ENCODE peak calls at places on chromosomes 4 and X, in eight cellular contexts. One of them, this sample, is unnamed.

GRCh38 chrX:18793601-18794089 is 86.2 kb downstream of the PPEF1 start:
- DNase-seq in mammary epithelial cell: no peak
- DNase-seq in amniotic stem cell: no peak
- DNase-seq in mucosa of descending colon: no peak
- DNase-seq in NCI-H1092: no peak
- DNase-seq in NCI-H1105: no peak
- DNase-seq in Caki2: no peak
- DNase-seq in amygdala: no peak
- DNase-seq in this sample: peak

GRCh38 chr4:45741897-45742296 is 382.0 kb downstream of the GABRG1 start:
- DNase-seq in NCI-H1105: no peak
- DNase-seq in amygdala: no peak
- DNase-seq in mammary epithelial cell: peak
- DNase-seq in mucosa of descending colon: no peak
- DNase-seq in Caki2: no peak
- DNase-seq in amniotic stem cell: no peak
- DNase-seq in NCI-H1092: no peak
- DNase-seq in this sample: no peak

GRCh38 chr4:41436365-41437263 is 101.3 kb upstream of the LIMCH1 start:
- DNase-seq in NCI-H1105: no peak
- DNase-seq in amygdala: no peak
- DNase-seq in Caki2: no peak
- DNase-seq in NCI-H1092: no peak
- DNase-seq in mammary epithelial cell: no peak
- DNase-seq in amniotic stem cell: no peak
- DNase-seq in mucosa of descending colon: no peak
- DNase-seq in this sample: no peak

GRCh38 chrX:71100581-71101505 is 5.2 kb downstream of the FOXO4 start:
- DNase-seq in amniotic stem cell: no peak
- DNase-seq in Caki2: no peak
- DNase-seq in NCI-H1092: no peak
- DNase-seq in mammary epithelial cell: no peak
- DNase-seq in mucosa of descending colon: no peak
- DNase-seq in amygdala: no peak
- DNase-seq in NCI-H1105: no peak
- DNase-seq in this sample: no peak

GRCh38 chr4:151801547-151802516 is 41.0 kb upstream of the GATB start:
- DNase-seq in mammary epithelial cell: no peak
- DNase-seq in amygdala: no peak
- DNase-seq in NCI-H1105: no peak
- DNase-seq in mucosa of descending colon: peak
- DNase-seq in amniotic stem cell: no peak
- DNase-seq in NCI-H1092: no peak
- DNase-seq in Caki2: peak
- DNase-seq in this sample: no peak

GRCh38 chr4:11439836-11440235 is 11.1 kb upstream of the HS3ST1 start:
- DNase-seq in amniotic stem cell: no peak
- DNase-seq in NCI-H1105: no peak
- DNase-seq in amygdala: no peak
- DNase-seq in NCI-H1092: no peak
- DNase-seq in mucosa of descending colon: no peak
- DNase-seq in mammary epithelial cell: no peak
- DNase-seq in Caki2: no peak
- DNase-seq in this sample: no peak

GRCh38 chrX:40644175-40644574 is 3.2 kb downstream of the CXorf38 start:
- DNase-seq in mucosa of descending colon: no peak
- DNase-seq in NCI-H1092: no peak
- DNase-seq in mammary epithelial cell: no peak
- DNase-seq in amygdala: no peak
- DNase-seq in amniotic stem cell: no peak
- DNase-seq in Caki2: peak
- DNase-seq in NCI-H1105: no peak
- DNase-seq in this sample: no peak

GRCh38 chrX:44002569-44002968 is 29.4 kb upstream of the NDP start:
- DNase-seq in NCI-H1105: no peak
- DNase-seq in mammary epithelial cell: no peak
- DNase-seq in amygdala: no peak
- DNase-seq in NCI-H1092: no peak
- DNase-seq in Caki2: no peak
- DNase-seq in mucosa of descending colon: no peak
- DNase-seq in amniotic stem cell: no peak
- DNase-seq in this sample: no peak

GRCh38 chrX:74925210-74926088 is at the start of gene NEXMIF:
- DNase-seq in amygdala: peak
- DNase-seq in mucosa of descending colon: peak
- DNase-seq in NCI-H1092: peak
- DNase-seq in amniotic stem cell: no peak
- DNase-seq in Caki2: no peak
- DNase-seq in NCI-H1105: peak
- DNase-seq in mammary epithelial cell: no peak
- DNase-seq in this sample: peak

GRCh38 chr4:42501624-42502401 is 104.5 kb downstream of the SHISA3 start:
- DNase-seq in mucosa of descending colon: no peak
- DNase-seq in amniotic stem cell: no peak
- DNase-seq in NCI-H1092: no peak
- DNase-seq in Caki2: peak
- DNase-seq in mammary epithelial cell: no peak
- DNase-seq in amygdala: no peak
- DNase-seq in NCI-H1105: no peak
- DNase-seq in this sample: no peak

GRCh38 chr4:80173387-80173786 is 23.9 kb upstream of the PRDM8 start:
- DNase-seq in mucosa of descending colon: no peak
- DNase-seq in NCI-H1105: no peak
- DNase-seq in Caki2: no peak
- DNase-seq in amniotic stem cell: no peak
- DNase-seq in amygdala: no peak
- DNase-seq in NCI-H1092: no peak
- DNase-seq in mammary epithelial cell: peak
- DNase-seq in this sample: peak

GRCh38 chr4:183438458-183439113 is 5.8 kb upstream of the CDKN2AIP start:
- DNase-seq in amygdala: no peak
- DNase-seq in amniotic stem cell: no peak
- DNase-seq in mucosa of descending colon: no peak
- DNase-seq in mammary epithelial cell: peak
- DNase-seq in Caki2: peak
- DNase-seq in NCI-H1105: no peak
- DNase-seq in NCI-H1092: no peak
- DNase-seq in this sample: no peak

GRCh38 chr4:23819041-23819511 is 70.8 kb downstream of the PPARGC1A start:
- DNase-seq in Caki2: peak
- DNase-seq in NCI-H1092: no peak
- DNase-seq in amniotic stem cell: no peak
- DNase-seq in amygdala: no peak
- DNase-seq in mucosa of descending colon: no peak
- DNase-seq in NCI-H1105: no peak
- DNase-seq in mammary epithelial cell: no peak
- DNase-seq in this sample: peak

GRCh38 chr4:138235419-138235952 is 6.7 kb downstream of the SLC7A11 start:
- DNase-seq in amniotic stem cell: peak
- DNase-seq in Caki2: peak
- DNase-seq in NCI-H1092: no peak
- DNase-seq in amygdala: no peak
- DNase-seq in NCI-H1105: no peak
- DNase-seq in mucosa of descending colon: no peak
- DNase-seq in mammary epithelial cell: peak
- DNase-seq in this sample: no peak

GRCh38 chr4:76206222-76206942 is 7.2 kb downstream of the SCARB2 start:
- DNase-seq in NCI-H1092: no peak
- DNase-seq in amygdala: no peak
- DNase-seq in mammary epithelial cell: no peak
- DNase-seq in amniotic stem cell: peak
- DNase-seq in NCI-H1105: no peak
- DNase-seq in mucosa of descending colon: no peak
- DNase-seq in Caki2: no peak
- DNase-seq in this sample: no peak

GRCh38 chr4:140256941-140257340 is 103.0 kb upstream of the MAML3 start:
- DNase-seq in mucosa of descending colon: no peak
- DNase-seq in amniotic stem cell: no peak
- DNase-seq in NCI-H1092: no peak
- DNase-seq in amygdala: no peak
- DNase-seq in mammary epithelial cell: no peak
- DNase-seq in Caki2: peak
- DNase-seq in NCI-H1105: no peak
- DNase-seq in this sample: no peak

GRCh38 chr4:165580379-165580905 is 201.6 kb downstream of the CPE start:
- DNase-seq in NCI-H1092: no peak
- DNase-seq in NCI-H1105: no peak
- DNase-seq in mammary epithelial cell: peak
- DNase-seq in mucosa of descending colon: no peak
- DNase-seq in Caki2: peak
- DNase-seq in amygdala: no peak
- DNase-seq in amniotic stem cell: no peak
- DNase-seq in this sample: peak

GRCh38 chr4:156977435-156978160 is 6.0 kb upstream of the PDGFC start:
- DNase-seq in amniotic stem cell: no peak
- DNase-seq in NCI-H1105: no peak
- DNase-seq in NCI-H1092: no peak
- DNase-seq in mammary epithelial cell: peak
- DNase-seq in Caki2: no peak
- DNase-seq in amygdala: no peak
- DNase-seq in mucosa of descending colon: no peak
- DNase-seq in this sample: peak

GRCh38 chr4:55033296-55033695 is 92.1 kb downstream of the KDR start:
- DNase-seq in Caki2: no peak
- DNase-seq in NCI-H1105: no peak
- DNase-seq in mucosa of descending colon: no peak
- DNase-seq in mammary epithelial cell: no peak
- DNase-seq in NCI-H1092: no peak
- DNase-seq in amniotic stem cell: no peak
- DNase-seq in amygdala: no peak
- DNase-seq in this sample: no peak

GRCh38 chr4:100348472-100348871 is 158.2 kb upstream of the DDIT4L start:
- DNase-seq in amniotic stem cell: peak
- DNase-seq in NCI-H1105: no peak
- DNase-seq in NCI-H1092: no peak
- DNase-seq in mammary epithelial cell: peak
- DNase-seq in Caki2: peak
- DNase-seq in mucosa of descending colon: no peak
- DNase-seq in amygdala: no peak
- DNase-seq in this sample: no peak

GRCh38 chr4:188242041-188242440 is 102.8 kb downstream of the TRIML1 start:
- DNase-seq in amygdala: no peak
- DNase-seq in Caki2: no peak
- DNase-seq in mammary epithelial cell: no peak
- DNase-seq in NCI-H1092: no peak
- DNase-seq in NCI-H1105: no peak
- DNase-seq in amniotic stem cell: no peak
- DNase-seq in mucosa of descending colon: no peak
- DNase-seq in this sample: no peak

GRCh38 chrX:13340182-13340791 is 20.4 kb upstream of the ATXN3L start:
- DNase-seq in NCI-H1105: no peak
- DNase-seq in NCI-H1092: no peak
- DNase-seq in mucosa of descending colon: no peak
- DNase-seq in Caki2: no peak
- DNase-seq in amygdala: no peak
- DNase-seq in mammary epithelial cell: peak
- DNase-seq in amniotic stem cell: no peak
- DNase-seq in this sample: no peak

GRCh38 chr4:157574606-157575005 is 354.1 kb downstream of the GRIA2 start:
- DNase-seq in NCI-H1092: no peak
- DNase-seq in amygdala: no peak
- DNase-seq in Caki2: no peak
- DNase-seq in mammary epithelial cell: no peak
- DNase-seq in amniotic stem cell: no peak
- DNase-seq in NCI-H1105: no peak
- DNase-seq in mucosa of descending colon: no peak
- DNase-seq in this sample: no peak

GRCh38 chr4:132384709-132385108 is 764.4 kb upstream of the PCDH10 start:
- DNase-seq in NCI-H1092: no peak
- DNase-seq in mammary epithelial cell: peak
- DNase-seq in NCI-H1105: no peak
- DNase-seq in amniotic stem cell: no peak
- DNase-seq in Caki2: no peak
- DNase-seq in mucosa of descending colon: no peak
- DNase-seq in amygdala: no peak
- DNase-seq in this sample: no peak

GRCh38 chr4:3308691-3309090 is 15.9 kb downstream of the RGS12 start:
- DNase-seq in Caki2: no peak
- DNase-seq in amniotic stem cell: no peak
- DNase-seq in NCI-H1092: no peak
- DNase-seq in mucosa of descending colon: no peak
- DNase-seq in NCI-H1105: no peak
- DNase-seq in mammary epithelial cell: no peak
- DNase-seq in amygdala: no peak
- DNase-seq in this sample: no peak

This sample was measured in T1000.